ENCODE peak calls at places on chromosomes 6 and 20, in nine cellular contexts. One of them, this sample, is unnamed.

GRCh38 chr6:107585815-107586435 is 96.0 kb downstream of the SOBP start:
- DNase-seq in H9: no peak
- DNase-seq in DND-41: no peak
- DNase-seq in effector memory CD4-positive, alpha-beta T cell: no peak
- DNase-seq in upper lobe of right lung: no peak
- DNase-seq in cardiac muscle cell: no peak
- DNase-seq in tibial artery: no peak
- DNase-seq in lung: no peak
- DNase-seq in CD4-positive, alpha-beta T cell: no peak
- DNase-seq in this sample: no peak

GRCh38 chr6:166439366-166440091 is 56.8 kb upstream of the MPC1 start:
- DNase-seq in H9: no peak
- DNase-seq in DND-41: peak; percentile 37
- DNase-seq in effector memory CD4-positive, alpha-beta T cell: no peak
- DNase-seq in upper lobe of right lung: no peak
- DNase-seq in cardiac muscle cell: no peak
- DNase-seq in tibial artery: no peak
- DNase-seq in lung: no peak
- DNase-seq in CD4-positive, alpha-beta T cell: no peak
- DNase-seq in this sample: no peak

GRCh38 chr20:36538026-36538764 is 3.1 kb upstream of the MYL9 start:
- DNase-seq in H9: no peak
- DNase-seq in DND-41: no peak
- DNase-seq in effector memory CD4-positive, alpha-beta T cell: no peak
- DNase-seq in upper lobe of right lung: no peak
- DNase-seq in cardiac muscle cell: peak; percentile 65
- DNase-seq in tibial artery: peak; percentile 66
- DNase-seq in lung: no peak
- DNase-seq in CD4-positive, alpha-beta T cell: no peak
- DNase-seq in this sample: no peak

GRCh38 chr6:56359201-56359899 is 112.0 kb upstream of the COL21A1 start:
- DNase-seq in H9: peak; percentile 58
- DNase-seq in DND-41: peak; percentile 63
- DNase-seq in effector memory CD4-positive, alpha-beta T cell: peak; percentile 3
- DNase-seq in upper lobe of right lung: no peak
- DNase-seq in cardiac muscle cell: peak; percentile 84
- DNase-seq in tibial artery: peak; percentile 71
- DNase-seq in lung: peak; percentile 64
- DNase-seq in CD4-positive, alpha-beta T cell: peak; percentile 32
- DNase-seq in this sample: no peak

GRCh38 chr6:143634486-143634885 is 43.3 kb upstream of the PHACTR2 start:
- DNase-seq in H9: no peak
- DNase-seq in DND-41: no peak
- DNase-seq in effector memory CD4-positive, alpha-beta T cell: no peak
- DNase-seq in upper lobe of right lung: no peak
- DNase-seq in cardiac muscle cell: no peak
- DNase-seq in tibial artery: no peak
- DNase-seq in lung: no peak
- DNase-seq in CD4-positive, alpha-beta T cell: no peak
- DNase-seq in this sample: no peak

GRCh38 chr6:34154668-34155447 is 9.0 kb upstream of the GRM4 start:
- DNase-seq in H9: peak; percentile 78
- DNase-seq in DND-41: peak; percentile 58
- DNase-seq in effector memory CD4-positive, alpha-beta T cell: peak; percentile 27
- DNase-seq in upper lobe of right lung: peak; percentile 78
- DNase-seq in cardiac muscle cell: peak; percentile 59
- DNase-seq in tibial artery: peak; percentile 66
- DNase-seq in lung: no peak
- DNase-seq in CD4-positive, alpha-beta T cell: peak; percentile 59
- DNase-seq in this sample: peak; percentile 48

GRCh38 chr6:38326837-38327236 is 312.9 kb downstream of the BTBD9 start:
- DNase-seq in H9: no peak
- DNase-seq in DND-41: no peak
- DNase-seq in effector memory CD4-positive, alpha-beta T cell: no peak
- DNase-seq in upper lobe of right lung: no peak
- DNase-seq in cardiac muscle cell: no peak
- DNase-seq in tibial artery: no peak
- DNase-seq in lung: no peak
- DNase-seq in CD4-positive, alpha-beta T cell: no peak
- DNase-seq in this sample: no peak

GRCh38 chr6:104705095-104705707 is 154.5 kb downstream of the HACE1 start:
- DNase-seq in H9: no peak
- DNase-seq in DND-41: peak; percentile 85
- DNase-seq in effector memory CD4-positive, alpha-beta T cell: peak; percentile 16
- DNase-seq in upper lobe of right lung: no peak
- DNase-seq in cardiac muscle cell: peak; percentile 72
- DNase-seq in tibial artery: no peak
- DNase-seq in lung: no peak
- DNase-seq in CD4-positive, alpha-beta T cell: peak; percentile 14
- DNase-seq in this sample: no peak

GRCh38 chr6:106146852-106147351 is 60.8 kb downstream of the PRDM1 start:
- DNase-seq in H9: no peak
- DNase-seq in DND-41: no peak
- DNase-seq in effector memory CD4-positive, alpha-beta T cell: no peak
- DNase-seq in upper lobe of right lung: no peak
- DNase-seq in cardiac muscle cell: no peak
- DNase-seq in tibial artery: no peak
- DNase-seq in lung: no peak
- DNase-seq in CD4-positive, alpha-beta T cell: no peak
- DNase-seq in this sample: no peak

GRCh38 chr6:12291785-12292604 is 1.8 kb downstream of the EDN1 start:
- DNase-seq in H9: peak; percentile 52
- DNase-seq in DND-41: no peak
- DNase-seq in effector memory CD4-positive, alpha-beta T cell: no peak
- DNase-seq in upper lobe of right lung: no peak
- DNase-seq in cardiac muscle cell: peak; percentile 65
- DNase-seq in tibial artery: no peak
- DNase-seq in lung: no peak
- DNase-seq in CD4-positive, alpha-beta T cell: no peak
- DNase-seq in this sample: no peak

GRCh38 chr6:2480267-2480966 is 235.0 kb upstream of the GMDS start:
- DNase-seq in H9: no peak
- DNase-seq in DND-41: no peak
- DNase-seq in effector memory CD4-positive, alpha-beta T cell: no peak
- DNase-seq in upper lobe of right lung: no peak
- DNase-seq in cardiac muscle cell: peak; percentile 85
- DNase-seq in tibial artery: no peak
- DNase-seq in lung: no peak
- DNase-seq in CD4-positive, alpha-beta T cell: no peak
- DNase-seq in this sample: no peak

GRCh38 chr6:14501914-14502313 is 384.3 kb downstream of the CD83 start:
- DNase-seq in H9: no peak
- DNase-seq in DND-41: no peak
- DNase-seq in effector memory CD4-positive, alpha-beta T cell: no peak
- DNase-seq in upper lobe of right lung: no peak
- DNase-seq in cardiac muscle cell: no peak
- DNase-seq in tibial artery: no peak
- DNase-seq in lung: no peak
- DNase-seq in CD4-positive, alpha-beta T cell: no peak
- DNase-seq in this sample: no peak

GRCh38 chr6:126064994-126065401 is 78.7 kb downstream of the TRMT11 start:
- DNase-seq in H9: no peak
- DNase-seq in DND-41: no peak
- DNase-seq in effector memory CD4-positive, alpha-beta T cell: no peak
- DNase-seq in upper lobe of right lung: no peak
- DNase-seq in cardiac muscle cell: peak; percentile 26
- DNase-seq in tibial artery: no peak
- DNase-seq in lung: no peak
- DNase-seq in CD4-positive, alpha-beta T cell: no peak
- DNase-seq in this sample: no peak

GRCh38 chr6:35079311-35080000 is 61.7 kb downstream of the TCP11 start:
- DNase-seq in H9: no peak
- DNase-seq in DND-41: no peak
- DNase-seq in effector memory CD4-positive, alpha-beta T cell: no peak
- DNase-seq in upper lobe of right lung: peak; percentile 48
- DNase-seq in cardiac muscle cell: no peak
- DNase-seq in tibial artery: peak; percentile 62
- DNase-seq in lung: no peak
- DNase-seq in CD4-positive, alpha-beta T cell: no peak
- DNase-seq in this sample: no peak

DNA sequence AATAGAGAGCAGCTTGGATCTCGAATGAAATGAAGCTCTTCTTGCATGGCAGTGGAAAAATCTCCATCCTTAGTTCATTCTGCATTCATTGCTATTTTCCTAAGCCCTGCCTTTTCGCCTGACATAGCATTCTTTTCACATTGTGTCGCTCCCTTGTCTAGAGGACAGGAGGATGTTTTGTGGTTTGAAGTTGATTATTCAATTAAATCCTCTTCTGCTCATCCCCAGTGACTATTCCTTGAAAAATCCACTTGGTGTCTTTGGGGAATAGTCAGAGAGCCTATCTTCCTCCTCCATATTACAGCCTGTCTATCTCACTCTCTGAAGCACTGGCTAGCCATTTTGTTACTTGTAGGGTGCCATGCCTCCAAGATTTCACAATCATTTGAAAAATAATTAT is 161.2 kb downstream of the KLHL32 start:
- DNase-seq in H9: no peak
- DNase-seq in DND-41: no peak
- DNase-seq in effector memory CD4-positive, alpha-beta T cell: no peak
- DNase-seq in upper lobe of right lung: no peak
- DNase-seq in cardiac muscle cell: no peak
- DNase-seq in tibial artery: no peak
- DNase-seq in lung: no peak
- DNase-seq in CD4-positive, alpha-beta T cell: no peak
- DNase-seq in this sample: no peak
- H3K9me3 ChIP-seq in H9: no peaks in the 10 kb centered on the region
- H3K9me3 ChIP-seq in DND-41: no peaks in the 10 kb centered on the region
- H3K9me3 ChIP-seq in effector memory CD4-positive, alpha-beta T cell: no peaks in the 10 kb centered on the region
- H3K9me3 ChIP-seq in upper lobe of right lung: no peaks in the 10 kb centered on the region
- H3K9me3 ChIP-seq in cardiac muscle cell: no peaks in the 10 kb centered on the region
- H3K9me3 ChIP-seq in tibial artery: no peaks in the 10 kb centered on the region
- H3K9me3 ChIP-seq in lung: no peaks in the 10 kb centered on the region
- H3K9me3 ChIP-seq in CD4-positive, alpha-beta T cell: no peaks in the 10 kb centered on the region
- H3K9me3 ChIP-seq in this sample: no peaks in the 10 kb centered on the region

GRCh38 chr20:49281059-49281912 is 3.4 kb upstream of the ZNFX1 start:
- DNase-seq in H9: peak; percentile 71
- DNase-seq in DND-41: no peak
- DNase-seq in effector memory CD4-positive, alpha-beta T cell: no peak
- DNase-seq in upper lobe of right lung: no peak
- DNase-seq in cardiac muscle cell: peak; percentile 61
- DNase-seq in tibial artery: no peak
- DNase-seq in lung: no peak
- DNase-seq in CD4-positive, alpha-beta T cell: no peak
- DNase-seq in this sample: no peak
- H3K9me3 ChIP-seq in H9: no peaks in the 10 kb centered on the region
- H3K9me3 ChIP-seq in DND-41: peaks cover 56% of the 10 kb centered on the region
- H3K9me3 ChIP-seq in effector memory CD4-positive, alpha-beta T cell: peaks cover 51% of the 10 kb centered on the region
- H3K9me3 ChIP-seq in upper lobe of right lung: peaks cover 16% of the 10 kb centered on the region
- H3K9me3 ChIP-seq in cardiac muscle cell: no peaks in the 10 kb centered on the region
- H3K9me3 ChIP-seq in tibial artery: peaks cover 18% of the 10 kb centered on the region
- H3K9me3 ChIP-seq in lung: no peaks in the 10 kb centered on the region
- H3K9me3 ChIP-seq in CD4-positive, alpha-beta T cell: peaks cover 67% of the 10 kb centered on the region
- H3K9me3 ChIP-seq in this sample: peaks cover 65% of the 10 kb centered on the region

GRCh38 chr6:22362361-22362760 is 65.5 kb upstream of the PRL start:
- DNase-seq in H9: no peak
- DNase-seq in DND-41: no peak
- DNase-seq in effector memory CD4-positive, alpha-beta T cell: no peak
- DNase-seq in upper lobe of right lung: no peak
- DNase-seq in cardiac muscle cell: no peak
- DNase-seq in tibial artery: no peak
- DNase-seq in lung: no peak
- DNase-seq in CD4-positive, alpha-beta T cell: no peak
- DNase-seq in this sample: no peak

GRCh38 chr6:22361576-22361975 is 64.7 kb upstream of the PRL start:
- DNase-seq in H9: no peak
- DNase-seq in DND-41: no peak
- DNase-seq in effector memory CD4-positive, alpha-beta T cell: no peak
- DNase-seq in upper lobe of right lung: no peak
- DNase-seq in cardiac muscle cell: no peak
- DNase-seq in tibial artery: no peak
- DNase-seq in lung: no peak
- DNase-seq in CD4-positive, alpha-beta T cell: no peak
- DNase-seq in this sample: no peak

GRCh38 chr6:22357724-22358189 is 60.9 kb upstream of the PRL start:
- DNase-seq in H9: no peak
- DNase-seq in DND-41: no peak
- DNase-seq in effector memory CD4-positive, alpha-beta T cell: no peak
- DNase-seq in upper lobe of right lung: no peak
- DNase-seq in cardiac muscle cell: no peak
- DNase-seq in tibial artery: no peak
- DNase-seq in lung: no peak
- DNase-seq in CD4-positive, alpha-beta T cell: no peak
- DNase-seq in this sample: no peak

GRCh38 chr6:22353036-22353560 is 56.3 kb upstream of the PRL start:
- DNase-seq in H9: no peak
- DNase-seq in DND-41: no peak
- DNase-seq in effector memory CD4-positive, alpha-beta T cell: no peak
- DNase-seq in upper lobe of right lung: no peak
- DNase-seq in cardiac muscle cell: no peak
- DNase-seq in tibial artery: no peak
- DNase-seq in lung: no peak
- DNase-seq in CD4-positive, alpha-beta T cell: no peak
- DNase-seq in this sample: no peak

DNA sequence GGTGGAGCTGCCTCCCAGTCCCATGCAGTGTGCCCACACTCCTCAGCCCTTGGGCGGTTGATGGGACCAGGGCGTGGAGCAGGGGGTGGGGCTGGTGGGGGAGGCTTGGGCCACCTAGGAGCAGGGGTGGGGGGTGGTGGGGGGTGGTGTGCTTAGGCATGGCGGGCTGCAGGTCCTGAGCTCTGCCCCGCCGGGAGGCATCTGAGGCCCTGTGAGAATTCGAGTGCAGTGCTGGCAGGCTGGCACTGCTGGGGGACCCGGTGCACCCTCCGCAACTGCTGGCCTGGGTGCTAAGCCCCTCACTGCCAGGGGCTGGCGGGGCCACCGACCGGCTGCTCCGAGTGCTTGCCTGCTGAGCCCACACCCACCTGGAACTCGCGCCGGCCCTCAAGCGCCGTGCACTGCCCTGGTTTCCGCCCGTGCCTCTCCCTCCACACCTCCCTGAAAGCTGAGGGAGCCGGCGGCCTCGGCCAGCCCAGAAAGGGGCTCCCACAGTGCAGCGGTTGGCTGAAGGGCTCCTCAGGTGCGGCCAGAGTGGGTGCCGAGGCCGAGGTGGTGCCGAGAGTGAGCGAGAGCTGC is 59.6 kb upstream of the PRL start:
- DNase-seq in H9: no peak
- DNase-seq in DND-41: no peak
- DNase-seq in effector memory CD4-positive, alpha-beta T cell: no peak
- DNase-seq in upper lobe of right lung: no peak
- DNase-seq in cardiac muscle cell: no peak
- DNase-seq in tibial artery: no peak
- DNase-seq in lung: no peak
- DNase-seq in CD4-positive, alpha-beta T cell: no peak
- DNase-seq in this sample: no peak
- H3K9me3 ChIP-seq in H9: no peaks in the 10 kb centered on the region
- H3K9me3 ChIP-seq in DND-41: no peaks in the 10 kb centered on the region
- H3K9me3 ChIP-seq in effector memory CD4-positive, alpha-beta T cell: no peaks in the 10 kb centered on the region
- H3K9me3 ChIP-seq in upper lobe of right lung: no peaks in the 10 kb centered on the region
- H3K9me3 ChIP-seq in cardiac muscle cell: no peaks in the 10 kb centered on the region
- H3K9me3 ChIP-seq in tibial artery: no peaks in the 10 kb centered on the region
- H3K9me3 ChIP-seq in lung: no peaks in the 10 kb centered on the region
- H3K9me3 ChIP-seq in CD4-positive, alpha-beta T cell: no peaks in the 10 kb centered on the region
- H3K9me3 ChIP-seq in this sample: no peaks in the 10 kb centered on the region

DNA sequence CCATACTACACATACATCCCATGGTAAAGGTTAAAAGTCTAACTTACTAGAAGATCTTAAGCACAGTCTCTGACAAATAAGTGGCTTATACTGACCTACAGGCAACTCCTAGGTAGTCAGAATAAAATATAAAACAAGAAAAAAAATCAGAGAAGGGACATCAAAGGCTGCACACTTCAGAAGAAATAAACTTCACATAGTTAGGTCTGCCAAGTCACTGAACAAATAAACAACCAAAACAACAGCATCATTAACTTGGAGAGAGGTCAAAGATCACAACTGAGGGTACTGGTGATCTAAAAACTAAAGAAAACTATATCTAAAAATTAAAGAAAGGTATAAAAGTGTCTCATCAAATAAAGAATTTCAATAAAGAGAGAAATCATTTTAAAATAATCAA is 88.1 kb upstream of the UST start:
- DNase-seq in H9: no peak
- DNase-seq in DND-41: no peak
- DNase-seq in effector memory CD4-positive, alpha-beta T cell: no peak
- DNase-seq in upper lobe of right lung: no peak
- DNase-seq in cardiac muscle cell: no peak
- DNase-seq in tibial artery: no peak
- DNase-seq in lung: no peak
- DNase-seq in CD4-positive, alpha-beta T cell: no peak
- DNase-seq in this sample: no peak
- H3K9me3 ChIP-seq in H9: peaks cover 13% of the 10 kb centered on the region
- H3K9me3 ChIP-seq in DND-41: peaks cover 14% of the 10 kb centered on the region
- H3K9me3 ChIP-seq in effector memory CD4-positive, alpha-beta T cell: no peaks in the 10 kb centered on the region
- H3K9me3 ChIP-seq in upper lobe of right lung: no peaks in the 10 kb centered on the region
- H3K9me3 ChIP-seq in cardiac muscle cell: peaks cover under 1% of the 10 kb centered on the region
- H3K9me3 ChIP-seq in tibial artery: no peaks in the 10 kb centered on the region
- H3K9me3 ChIP-seq in lung: no peaks in the 10 kb centered on the region
- H3K9me3 ChIP-seq in CD4-positive, alpha-beta T cell: no peaks in the 10 kb centered on the region
- H3K9me3 ChIP-seq in this sample: no peaks in the 10 kb centered on the region

This sample was measured in T-helper 17 cell.